ENCODE peak calls at places on chromosome 2, in five cellular contexts. D is endothelial cell, C is tibial artery, J is astrocyte of the spinal cord, K is NCI-H748 treated with DMSO at 0.1 percent for 48 hours. F is an unnamed sample.
A peak's percentile ranks its signal among the peaks of the same experiment; 100 is the strongest.

GRCh38 chr2:61432990-61433389 is 37.9 kb downstream of the USP34 start:
- DNase-seq in K (no peak), D (no peak), C (no peak), J (no peak), F (no peak)

GRCh38 chr2:31996571-31997150 is 14.1 kb downstream of the MEMO1 start:
- DNase-seq in C (no peak), K (no peak), J (no peak), D (no peak), F (no peak)

GRCh38 chr2:225354281-225354774 is 45.2 kb upstream of the NYAP2 start:
- DNase-seq in K (peak; percentile 45), C (no peak), J (peak; percentile 94), D (peak; percentile 4), F (no peak)

GRCh38 chr2:136232447-136233172 is 114.7 kb upstream of the CXCR4 start:
- DNase-seq in D (no peak), K (no peak), C (no peak), J (no peak), F (no peak)

GRCh38 chr2:39875182-39875913 is 96.3 kb upstream of the THUMPD2 start:
- DNase-seq in K (no peak), C (peak; percentile 88), J (peak; percentile 94), D (no peak), F (peak; percentile 49)

GRCh38 chr2:112198780-112199179 is 56.1 kb downstream of the ZC3H8 start:
- DNase-seq in J (no peak), D (no peak), K (no peak), C (no peak), F (no peak)

GRCh38 chr2:231597627-231598026 is 5.0 kb downstream of the TEX44 start:
- DNase-seq in D (no peak), J (no peak), C (no peak), K (no peak), F (no peak)

GRCh38 chr2:236642125-236642524 is 72.5 kb downstream of the ACKR3 start:
- DNase-seq in K (no peak), J (no peak), D (no peak), C (peak; percentile 83), F (peak; percentile 28)

GRCh38 chr2:158665536-158666302 is 129.4 kb upstream of the DAPL1 start:
- DNase-seq in C (no peak), K (no peak), D (no peak), J (no peak), F (no peak)

GRCh38 chr2:189599245-189599644 is 18.7 kb upstream of the SLC40A1 start:
- DNase-seq in K (no peak), J (no peak), D (no peak), C (no peak), F (no peak)

F was measured in uterus.